ENCODE peak calls at places on chromosomes 13 and 19, in five cellular contexts. A, K, T, D and C are unnamed samples. For H3K4me1, the result is how much of the 10 kb centered on the place peaks cover.

GRCh38 chr19:31261019-31261595 is 88.1 kb downstream of the TSHZ3 start:
- DNase-seq in A (no peak), K (no peak), T (no peak), D (no peak), C (no peak)

GRCh38 chr19:48698046-48698445 is 2.3 kb downstream of the FUT2 start:
- DNase-seq in A (no peak), K (peak), T (peak), D (no peak), C (no peak)

GRCh38 chr13:40490086-40490723 is 176.2 kb downstream of the FOXO1 start:
- DNase-seq in A (no peak), K (no peak), T (no peak), D (no peak), C (no peak)

GRCh38 chr13:112899618-112900600 is 69.1 kb upstream of the MCF2L start:
- DNase-seq in A (no peak), K (no peak), T (no peak), D (no peak), C (no peak)

GRCh38 chr13:42041017-42041683 is 7.3 kb upstream of the DGKH start:
- DNase-seq in A (peak), K (peak), T (peak), D (no peak), C (peak)

GRCh38 chr13:110364081-110364480 is 57.0 kb downstream of the COL4A2 start:
- DNase-seq in A (no peak), K (no peak), T (no peak), D (no peak), C (no peak)

GRCh38 chr19:31707206-31707605 is 358.0 kb upstream of the TSHZ3 start:
- DNase-seq in A (no peak), K (no peak), T (no peak), D (no peak), C (no peak)

GRCh38 chr13:97003071-97003470 is 8.8 kb upstream of the OXGR1 start:
- DNase-seq in A (no peak), K (no peak), T (no peak), D (no peak), C (no peak)

GRCh38 chr13:101785858-101786257 is 333.4 kb downstream of the ITGBL1 start:
- DNase-seq in A (no peak), K (peak), T (no peak), D (no peak), C (peak)

GRCh38 chr13:33524086-33524485 is 238.5 kb upstream of the STARD13 start:
- DNase-seq in A (no peak), K (peak), T (no peak), D (no peak), C (no peak)

GRCh38 chr19:45973564-45974338 is at the start of gene NOVA2:
- DNase-seq in A (peak), K (peak), T (peak), D (no peak), C (peak)

GRCh38 chr19:39483141-39483540 is 2.5 kb downstream of the TIMM50 start:
- DNase-seq in A (no peak), K (no peak), T (no peak), D (no peak), C (no peak)

GRCh38 chr19:12924621-12925310 is 5.7 kb upstream of the SYCE2 start:
- DNase-seq in A (no peak), K (no peak), T (no peak), D (no peak), C (no peak)

GRCh38 chr13:96844195-96844594 is 150.1 kb downstream of the OXGR1 start:
- DNase-seq in A (no peak), K (no peak), T (no peak), D (no peak), C (no peak)

GRCh38 chr13:23552171-23552570 is 18.0 kb upstream of the TNFRSF19 start:
- DNase-seq in A (no peak), K (no peak), T (no peak), D (no peak), C (no peak)

GRCh38 chr13:47908200-47908902 is 92.7 kb downstream of the SUCLA2 start:
- DNase-seq in A (no peak), K (peak), T (no peak), D (no peak), C (no peak)

GRCh38 chr13:42991892-42992584 is at the start of gene EPSTI1:
- DNase-seq in A (peak), K (peak), T (peak), D (no peak), C (peak)

GRCh38 chr19:45121827-45122345 is 28.9 kb downstream of the PPP1R37 start:
- DNase-seq in A (no peak), K (no peak), T (no peak), D (no peak), C (no peak)

GRCh38 chr13:40798380-40798779 is 9.0 kb downstream of the SLC25A15 start:
- DNase-seq in A (no peak), K (no peak), T (peak), D (no peak), C (no peak)

GRCh38 chr13:39688699-39689405 is 33.4 kb downstream of the COG6 start:
- DNase-seq in A (no peak), K (no peak), T (no peak), D (no peak), C (no peak)

GRCh38 chr13:46171739-46172138 is 10.2 kb downstream of the LCP1 start:
- DNase-seq in A (no peak), K (no peak), T (no peak), D (no peak), C (no peak)

GRCh38 chr13:46170687-46171086 is 11.3 kb downstream of the LCP1 start:
- DNase-seq in A (no peak), K (peak), T (no peak), D (no peak), C (peak)

GRCh38 chr13:46168818-46169217 is 13.2 kb downstream of the LCP1 start:
- DNase-seq in A (no peak), K (no peak), T (no peak), D (no peak), C (no peak)

GRCh38 chr13:46171223-46171622 is 10.8 kb downstream of the LCP1 start:
- DNase-seq in A (no peak), K (no peak), T (no peak), D (no peak), C (no peak)

GRCh38 chr13:46170268-46170667 is 11.7 kb downstream of the LCP1 start:
- DNase-seq in A (no peak), K (no peak), T (peak), D (no peak), C (peak)
- H3K4me1 ChIP-seq in A (under half), K (under half), T (under half), D (under half), C (under half)

GRCh38 chr13:20230913-20231838 is 943 bp downstream of the GJB6 start:
- DNase-seq in A (no peak), K (no peak), T (no peak), D (no peak), C (peak)

GRCh38 chr13:20227288-20227687 is 4.8 kb downstream of the GJB6 start:
- DNase-seq in A (no peak), K (no peak), T (no peak), D (no peak), C (no peak)

GRCh38 chr13:20232556-20233277 is 598 bp upstream of the GJB6 start:
- DNase-seq in A (no peak), K (no peak), T (no peak), D (no peak), C (no peak)

GRCh38 chr13:20227730-20228129 is 4.4 kb downstream of the GJB6 start:
- DNase-seq in A (no peak), K (no peak), T (no peak), D (no peak), C (no peak)

DNA sequence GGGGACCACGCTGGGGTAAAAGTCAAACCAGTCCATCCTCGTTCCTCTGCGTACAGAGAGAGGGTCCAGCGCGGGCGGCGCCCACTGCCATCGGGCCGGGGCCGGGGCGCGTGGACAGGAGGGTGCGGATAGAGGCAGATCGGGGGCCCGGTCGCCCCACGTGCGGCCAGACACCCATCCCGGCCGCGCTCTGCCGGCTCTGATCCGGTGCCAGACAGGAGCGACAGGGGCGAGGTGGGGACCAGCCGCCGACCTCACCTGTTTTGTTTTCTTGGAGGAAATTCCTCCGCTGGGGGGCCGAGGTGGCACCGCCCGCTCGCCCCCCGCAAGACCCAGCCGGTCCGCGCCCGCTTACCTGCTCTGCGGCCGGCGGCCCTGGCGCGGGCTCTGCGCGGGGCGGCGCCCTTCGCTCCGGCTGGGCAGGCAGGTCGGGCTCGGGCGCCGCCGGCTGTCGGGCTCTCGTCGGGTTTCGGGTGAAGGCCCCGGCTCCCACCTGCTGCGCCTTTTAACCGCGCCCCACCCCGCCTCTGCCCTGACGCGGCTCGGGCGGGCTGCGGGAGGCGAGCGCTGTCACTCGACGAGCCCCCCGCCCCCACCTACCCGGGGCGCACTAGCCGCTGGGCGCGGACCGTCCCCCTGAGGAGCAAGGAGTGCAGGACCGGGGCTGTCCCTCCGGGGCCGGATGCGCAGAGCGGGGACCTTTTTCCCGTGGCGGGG is at the start of gene GJB6:
- DNase-seq in A (no peak), K (no peak), T (no peak), D (no peak), C (peak)
- TF ChIP-seq CTCF in A (no peak), K (no peak), T (no peak), D (no peak), C (no peak)

GRCh38 chr19:19452241-19453128 is 47.0 kb downstream of the GATAD2A start:
- DNase-seq in A (no peak), K (no peak), T (no peak), D (no peak), C (no peak)

GRCh38 chr19:19448238-19448544 is 42.7 kb downstream of the GATAD2A start:
- DNase-seq in A (no peak), K (no peak), T (no peak), D (no peak), C (no peak)

GRCh38 chr19:19457691-19458090 is 52.2 kb downstream of the GATAD2A start:
- DNase-seq in A (no peak), K (no peak), T (no peak), D (no peak), C (no peak)

GRCh38 chr19:19451429-19452240 is 46.2 kb downstream of the GATAD2A start:
- DNase-seq in A (no peak), K (no peak), T (no peak), D (no peak), C (no peak)

DNA sequence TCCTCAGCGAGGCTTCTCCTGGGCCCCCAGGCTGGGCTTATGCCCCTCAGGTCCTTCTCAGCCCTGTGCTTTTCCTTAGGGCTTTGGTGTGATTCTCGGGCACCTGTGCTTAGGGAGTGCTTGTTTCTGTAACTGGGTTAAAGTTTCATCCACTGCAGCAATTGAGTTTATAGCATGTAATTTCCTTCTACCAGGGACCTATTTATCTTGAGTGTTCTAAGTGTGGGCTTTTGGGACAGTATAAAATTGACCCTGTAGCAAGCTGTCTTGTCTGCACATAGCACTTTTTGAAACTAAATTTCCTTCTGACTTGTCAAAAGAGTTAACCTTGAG is 47.6 kb downstream of the GATAD2A start:
- DNase-seq in A (no peak), K (no peak), T (no peak), D (no peak), C (no peak)
- H3K4me1 ChIP-seq in A (under half), K (under half), T (under half), D (under half), C (under half)

DNA sequence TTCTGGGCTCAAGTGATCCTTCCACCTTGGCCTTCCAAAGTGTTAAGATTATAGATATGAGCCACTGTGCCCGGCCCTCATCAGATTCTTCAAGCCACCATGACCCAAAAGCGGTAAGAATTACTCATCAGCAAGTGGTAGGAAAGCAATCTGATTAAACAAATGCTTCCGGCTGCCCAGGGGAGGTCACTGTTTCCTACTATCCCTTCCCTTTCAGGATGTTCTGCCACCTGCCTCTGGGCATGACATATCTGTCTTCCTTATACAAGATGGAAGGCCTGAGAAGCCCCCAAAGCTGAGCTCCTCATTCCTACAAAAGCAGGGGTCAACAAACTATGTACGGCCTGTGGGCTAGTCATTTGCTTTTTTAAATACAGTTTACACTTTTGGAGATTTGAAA is 6.9 kb downstream of the ABHD8 start:
- DNase-seq in A (no peak), K (no peak), T (no peak), D (no peak), C (no peak)
- TF ChIP-seq CTCF in A (no peak), K (no peak), T (no peak), D (no peak), C (peak)